ENCODE peak calls at places on chromosomes 2 and 18, in ten cellular contexts. M is A549, H is hepatocyte, A is heart right ventricle, G is heart left ventricle, I is RWPE2, W is prostate gland, P is cardiac muscle cell, Y is stomach, N is kidney. T is an unnamed sample. For H3K4me1, the result is how much of the 10 kb centered on the place peaks cover.

GRCh38 chr2:109715302-109715937 is 78.7 kb upstream of the RGPD5 start:
- DNase-seq in G (no peak), I (no peak), A (no peak), N (no peak), M (no peak), H (peak), Y (peak), P (peak), W (peak), T (peak)

GRCh38 chr2:137886432-137886831 is 77.8 kb upstream of the HNMT start:
- DNase-seq in H (peak), Y (no peak), A (no peak), N (no peak), I (no peak), M (no peak), W (no peak), P (peak), G (no peak), T (no peak)

GRCh38 chr2:191316246-191316645 is 71.0 kb downstream of the MYO1B start:
- DNase-seq in Y (no peak), A (no peak), G (no peak), P (no peak), I (no peak), H (no peak), W (no peak), N (no peak), M (no peak), T (no peak)

GRCh38 chr2:101803945-101804696 is 106.6 kb downstream of the MAP4K4 start:
- DNase-seq in N (no peak), Y (no peak), A (no peak), P (peak), H (no peak), I (no peak), M (no peak), G (no peak), W (no peak), T (no peak)

GRCh38 chr2:230669386-230669935 is 43.2 kb upstream of the CAB39 start:
- DNase-seq in A (no peak), W (no peak), G (no peak), M (no peak), I (no peak), P (no peak), N (no peak), Y (no peak), H (no peak), T (no peak)

GRCh38 chr18:41436772-41437171 is 518.3 kb upstream of the PIK3C3 start:
- DNase-seq in I (no peak), G (no peak), N (no peak), A (no peak), P (no peak), M (no peak), W (no peak), H (no peak), Y (no peak), T (no peak)

GRCh38 chr2:100272848-100273329 is 49.4 kb downstream of the LONRF2 start:
- DNase-seq in H (no peak), A (peak), G (peak), I (no peak), W (no peak), P (peak), Y (no peak), M (no peak), N (no peak), T (no peak)

GRCh38 chr2:160425394-160425793 is 68.2 kb downstream of the RBMS1 start:
- DNase-seq in W (no peak), G (no peak), I (no peak), A (no peak), Y (no peak), H (no peak), P (no peak), M (no peak), N (no peak), T (no peak)

GRCh38 chr2:27776696-27777095 is 5.2 kb downstream of the MRPL33 start:
- DNase-seq in P (no peak), A (no peak), H (no peak), G (no peak), I (no peak), W (no peak), N (no peak), M (no peak), Y (no peak), T (no peak)

GRCh38 chr2:25478736-25479135 is 137.0 kb upstream of the DNMT3A start:
- DNase-seq in A (no peak), N (no peak), H (no peak), I (no peak), P (no peak), G (no peak), W (no peak), Y (no peak), M (no peak), T (no peak)

GRCh38 chr2:240672701-240673190 is 9.9 kb downstream of the AQP12B start:
- DNase-seq in H (no peak), I (no peak), P (no peak), Y (no peak), M (no peak), G (no peak), W (no peak), A (no peak), N (no peak), T (no peak)

GRCh38 chr2:227511239-227511930 is 39.4 kb downstream of the AGFG1 start:
- DNase-seq in I (no peak), P (no peak), Y (no peak), H (no peak), M (no peak), W (no peak), G (no peak), A (no peak), N (no peak), T (no peak)

GRCh38 chr18:68164909-68165308 is 550.0 kb downstream of the TMX3 start:
- DNase-seq in A (no peak), M (no peak), W (no peak), Y (no peak), H (no peak), G (no peak), I (no peak), N (no peak), P (no peak), T (no peak)
- TF ChIP-seq CTCF in A (no peak), M (no peak), W (no peak), Y (no peak), H (no peak), G (no peak), I (no peak), N (no peak), P (no peak), T (no peak)

DNA sequence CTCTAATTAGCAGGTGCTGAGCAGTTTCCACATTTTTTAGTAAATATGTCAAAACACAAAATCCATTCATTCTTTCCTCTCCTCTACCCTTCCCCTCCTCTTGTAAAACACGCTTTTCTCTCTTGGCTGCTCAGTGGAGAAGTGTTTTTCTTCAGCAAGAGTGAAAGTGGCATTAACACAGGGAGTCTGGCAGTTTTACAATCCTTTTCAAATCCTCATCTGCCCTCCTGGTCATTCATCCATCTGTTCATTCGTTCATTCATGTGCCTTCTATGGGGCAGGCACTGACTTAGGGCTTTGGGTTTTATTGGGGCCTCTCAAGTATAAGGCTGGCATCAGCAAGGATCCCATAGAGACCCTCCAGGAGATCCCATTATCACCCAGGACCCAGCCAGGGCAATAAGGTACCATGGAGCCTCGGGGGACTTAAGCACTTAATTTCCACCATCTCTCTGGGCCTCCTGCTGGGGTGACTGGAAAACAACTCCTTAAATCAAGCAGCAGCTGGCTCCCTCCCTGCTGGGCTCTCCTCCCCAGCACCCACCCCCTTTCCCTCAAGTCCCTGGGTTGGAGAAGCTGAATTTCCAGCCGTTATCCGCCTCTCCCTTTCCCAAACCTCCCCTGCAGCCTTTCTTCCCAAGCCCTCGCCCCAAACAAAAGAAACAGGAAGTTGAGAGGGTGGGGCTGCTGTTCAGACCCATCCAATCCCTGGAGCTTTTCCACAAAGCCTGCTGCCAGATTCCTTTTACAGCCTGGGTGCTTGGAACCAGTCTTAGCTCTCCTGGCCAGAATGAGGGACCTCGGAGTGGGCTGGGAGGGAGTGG is 32.6 kb downstream of the MARCHF4 start:
- DNase-seq in A (no peak), P (peak), H (peak), G (peak), M (no peak), Y (no peak), N (no peak), W (peak), I (no peak), T (no peak)
- H3K4me1 ChIP-seq in A (under half), P (under half), H (under half), G (under half), M (under half), Y (under half), N (under half), W (under half), I (under half), T (under half)

DNA sequence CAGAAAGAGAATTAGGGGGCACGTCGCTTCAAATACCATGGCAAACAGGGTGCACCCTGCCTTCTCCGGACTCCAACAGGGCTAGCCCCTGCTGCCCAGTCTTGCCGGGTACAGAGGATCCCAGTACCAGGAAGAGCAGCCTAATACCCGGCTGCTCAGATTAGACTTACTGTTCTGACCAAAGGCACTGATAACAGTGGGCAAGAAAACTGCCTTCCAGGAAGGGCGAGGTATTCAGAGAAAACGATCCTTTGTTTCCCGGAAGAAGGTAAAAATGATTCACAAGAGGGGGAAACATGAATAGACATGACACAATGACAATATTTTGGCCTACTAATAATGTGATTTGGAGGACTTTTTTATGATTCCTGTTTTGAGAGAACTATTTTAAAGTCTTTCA is 99.9 kb downstream of the SS18 start:
- DNase-seq in P (no peak), Y (no peak), G (no peak), M (no peak), A (no peak), N (no peak), I (no peak), W (no peak), H (no peak), T (no peak)
- H3K4me3 ChIP-seq in P (no peak), Y (no peak), G (no peak), M (no peak), A (no peak), N (no peak), I (no peak), W (no peak), H (no peak), T (no peak)

GRCh38 chr2:36569267-36569860 is 28.6 kb downstream of the FEZ2 start:
- DNase-seq in P (peak), G (no peak), Y (no peak), N (no peak), A (no peak), W (no peak), I (no peak), M (no peak), H (no peak), T (no peak)
- TF ChIP-seq CTCF in P (no peak), G (no peak), Y (no peak), N (no peak), A (no peak), W (no peak), I (no peak), M (no peak), H (no peak), T (no peak)

GRCh38 chr2:120334068-120334467 is 11.9 kb upstream of the INHBB start:
- DNase-seq in G (no peak), I (no peak), A (no peak), W (no peak), N (no peak), H (no peak), M (no peak), P (no peak), Y (no peak), T (no peak)

GRCh38 chr2:120336749-120337148 is 9.2 kb upstream of the INHBB start:
- DNase-seq in H (no peak), I (no peak), N (no peak), Y (no peak), A (no peak), M (no peak), G (no peak), P (no peak), W (no peak), T (no peak)

GRCh38 chr2:120341977-120342376 is 4.0 kb upstream of the INHBB start:
- DNase-seq in G (no peak), W (no peak), H (no peak), I (no peak), P (no peak), M (no peak), N (no peak), A (no peak), Y (no peak), T (no peak)

GRCh38 chr2:120342451-120342850 is 3.5 kb upstream of the INHBB start:
- DNase-seq in A (no peak), Y (no peak), W (no peak), H (no peak), N (no peak), I (no peak), M (no peak), G (no peak), P (no peak), T (no peak)

DNA sequence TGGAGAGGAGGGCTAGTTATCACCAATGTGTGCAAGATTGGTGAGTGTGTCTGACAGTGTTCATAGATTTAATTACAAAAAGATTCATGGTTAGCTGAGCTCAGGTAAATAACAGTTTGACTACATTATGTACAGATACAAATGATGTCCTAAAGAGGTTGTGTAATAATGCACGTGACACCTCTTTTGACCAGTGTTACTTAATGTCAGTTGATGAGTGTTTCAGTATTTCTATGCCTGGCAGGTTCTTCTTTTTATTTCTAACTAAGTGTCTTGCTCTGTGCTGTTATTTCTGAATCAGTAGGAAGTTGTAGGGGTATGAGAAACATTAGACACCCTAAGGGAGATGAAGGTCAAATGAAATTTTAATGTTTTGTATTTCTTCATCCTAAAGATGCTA is 7.9 kb upstream of the INHBB start:
- DNase-seq in W (no peak), N (no peak), A (no peak), G (no peak), I (no peak), M (no peak), Y (no peak), H (no peak), P (no peak), T (no peak)
- H3K4me1 ChIP-seq in W (under half), N (under half), A (under half), G (under half), I (under half), M (under half), Y (under half), H (under half), P (under half), T (under half)

GRCh38 chr2:74290466-74291216 is 52.6 kb downstream of the SLC4A5 start:
- DNase-seq in Y (peak), P (no peak), I (no peak), M (no peak), A (no peak), G (no peak), N (no peak), W (no peak), H (no peak), T (no peak)
- H3K4me3 ChIP-seq in Y (no peak), P (no peak), I (no peak), M (no peak), A (no peak), G (no peak), N (no peak), W (no peak), H (no peak), T (no peak)

GRCh38 chr18:49059028-49059670 is 108.4 kb upstream of the SMAD7 start:
- DNase-seq in N (no peak), G (no peak), Y (no peak), A (no peak), I (no peak), W (no peak), P (no peak), M (no peak), H (no peak), T (no peak)
- TF ChIP-seq CTCF in N (no peak), G (no peak), Y (no peak), A (no peak), I (peak), W (no peak), P (peak), M (peak), H (peak), T (no peak)

T was measured in tibial artery.